ENCODE peak calls at places on chromosomes 12 and 14, in six cellular contexts. K is tibial nerve, R is pancreas, M is lower lobe of right lung, Y is prostate gland, I is hepatocyte. N is an unnamed sample.

GRCh38 chr12:12403264-12404248 is 46.7 kb downstream of the BORCS5 start:
- DNase-seq in K (no peak), M (no peak), Y (no peak), R (no peak), I (peak; percentile 77), N (no peak)

GRCh38 chr14:63677891-63678379 is 36.3 kb upstream of the WDR89 start:
- DNase-seq in Y (peak; percentile 80), R (no peak), K (no peak), I (peak; percentile 59), M (no peak), N (no peak)

GRCh38 chr12:57096099-57096572 is 7.2 kb downstream of the NAB2 start:
- DNase-seq in Y (peak; percentile 86), I (peak; percentile 47), R (no peak), M (no peak), K (no peak), N (peak; percentile 82)

GRCh38 chr12:127435439-127435838 is 831.5 kb upstream of the TMEM132C start:
- DNase-seq in M (no peak), R (no peak), K (no peak), Y (no peak), I (no peak), N (no peak)

GRCh38 chr12:107092669-107093546 is 441 bp downstream of the CRY1 start:
- DNase-seq in I (peak; percentile 62), Y (peak; percentile 22), K (peak; percentile 25), R (peak; percentile 45), M (peak; percentile 75), N (peak; percentile 31)

GRCh38 chr14:79331820-79332219 is 879.5 kb downstream of the DIO2 start:
- DNase-seq in K (no peak), R (no peak), Y (no peak), I (no peak), M (no peak), N (no peak)

GRCh38 chr14:90060312-90060964 is 1.4 kb upstream of the KCNK13 start:
- DNase-seq in I (peak; percentile 70), Y (peak; percentile 10), K (no peak), R (peak; percentile 36), M (peak; percentile 47), N (peak; percentile 89)

GRCh38 chr14:31090872-31091764 is 64.9 kb upstream of the STRN3 start:
- DNase-seq in I (peak; percentile 74), M (no peak), Y (peak; percentile 70), K (peak; percentile 70), R (peak; percentile 38), N (no peak)

GRCh38 chr14:104264495-104265265 is 126.3 kb downstream of the KIF26A start:
- DNase-seq in I (no peak), Y (no peak), K (no peak), M (peak; percentile 24), R (peak; percentile 10), N (no peak)

GRCh38 chr14:68506021-68506644 is 286.7 kb downstream of the ZFP36L1 start:
- DNase-seq in K (no peak), I (no peak), Y (peak; percentile 31), R (no peak), M (no peak), N (no peak)

GRCh38 chr12:7486512-7486911 is 17.1 kb downstream of the CD163 start:
- DNase-seq in R (no peak), K (no peak), Y (no peak), M (no peak), I (no peak), N (no peak)

GRCh38 chr14:104743461-104744380 is 9.2 kb upstream of the SIVA1 start:
- DNase-seq in K (no peak), M (no peak), R (no peak), I (no peak), Y (no peak), N (no peak)

GRCh38 chr12:124696689-124697476 is 129.5 kb upstream of the NCOR2 start:
- DNase-seq in K (no peak), R (no peak), Y (no peak), M (no peak), I (no peak), N (no peak)

GRCh38 chr14:24233538-24233866 is 773 bp downstream of the GMPR2 start:
- DNase-seq in I (no peak), Y (no peak), M (no peak), K (no peak), R (no peak), N (no peak)

GRCh38 chr14:101371691-101372493 is 189.4 kb upstream of the DIO3 start:
- DNase-seq in I (no peak), Y (no peak), R (no peak), K (no peak), M (no peak), N (no peak)

GRCh38 chr14:105368032-105368417 is 30.3 kb upstream of the TEX22 start:
- DNase-seq in R (no peak), Y (no peak), M (no peak), K (no peak), I (no peak), N (no peak)

GRCh38 chr12:26813812-26814211 is 19.2 kb downstream of the ITPR2 start:
- DNase-seq in Y (no peak), I (no peak), M (no peak), R (no peak), K (no peak), N (no peak)

GRCh38 chr14:99374964-99375363 is 103.0 kb upstream of the BCL11B start:
- DNase-seq in R (no peak), M (no peak), K (no peak), Y (no peak), I (no peak), N (no peak)

GRCh38 chr12:30613119-30613830 is 82.4 kb downstream of the IPO8 start:
- DNase-seq in K (no peak), M (no peak), I (no peak), R (peak; percentile 29), Y (no peak), N (no peak)

GRCh38 chr14:104597576-104597975 is 7.0 kb downstream of the TMEM179 start:
- DNase-seq in R (no peak), K (no peak), M (no peak), I (no peak), Y (no peak), N (peak; percentile 6)

GRCh38 chr14:49892301-49892635 is 614 bp upstream of the ARF6 start:
- DNase-seq in R (peak; percentile 59), K (peak; percentile 68), M (no peak), I (peak; percentile 83), Y (peak; percentile 55), N (no peak)

GRCh38 chr12:30308010-30308717 is 387.5 kb downstream of the IPO8 start:
- DNase-seq in I (no peak), Y (no peak), K (no peak), R (no peak), M (no peak), N (no peak)

GRCh38 chr12:102816816-102817434 is 100.1 kb downstream of the PAH start:
- DNase-seq in I (peak; percentile 65), K (no peak), R (no peak), Y (no peak), M (no peak), N (no peak)

GRCh38 chr12:129847063-129847462 is 56.8 kb downstream of the TMEM132D start:
- DNase-seq in R (no peak), I (no peak), Y (no peak), K (no peak), M (no peak), N (no peak)

GRCh38 chr14:97177016-97177415 is 379.8 kb downstream of the VRK1 start:
- DNase-seq in R (no peak), M (no peak), Y (no peak), K (no peak), I (peak; percentile 43), N (peak; percentile 19)

GRCh38 chr14:31420013-31420318 is 384 bp downstream of the HEATR5A start:
- DNase-seq in R (peak; percentile 81), I (no peak), M (peak; percentile 89), Y (peak; percentile 28), K (peak; percentile 15), N (peak; percentile 61)

GRCh38 chr14:65412881-65413738 is 580 bp downstream of the FUT8 start:
- DNase-seq in I (peak; percentile 89), K (peak; percentile 46), R (no peak), Y (peak; percentile 57), M (peak; percentile 84), N (peak; percentile 23)
- H3K4me3 ChIP-seq in I (peak overlapping the region; percentile 62), K (peak overlapping the region; percentile 87), R (peak overlapping the region; percentile 86), Y (peak overlapping the region; percentile 61), M (peak overlapping the region; percentile 87), N (peak overlapping the region; percentile 98)

DNA sequence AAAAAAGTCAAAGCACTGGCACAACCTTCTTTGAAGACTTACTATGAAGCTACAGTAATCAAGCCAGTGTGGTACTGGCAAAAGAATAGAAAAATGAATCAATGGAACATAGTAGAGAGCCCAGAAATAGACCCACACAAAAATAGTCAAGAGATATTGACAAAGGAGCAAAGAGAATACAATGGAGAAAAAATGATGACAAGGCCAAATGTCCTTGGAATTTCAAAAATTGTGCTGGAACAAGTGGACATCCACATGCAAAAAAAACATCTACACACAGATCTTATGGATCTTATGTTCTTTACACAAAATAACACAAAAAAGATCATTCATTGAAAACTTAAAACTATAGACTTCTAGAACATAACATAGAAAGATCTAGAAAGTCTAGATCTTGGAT is 1379.7 kb upstream of the SEL1L start:
- DNase-seq in I (no peak), R (no peak), Y (no peak), K (no peak), M (no peak), N (no peak)
- H3K9me3 ChIP-seq in I (no peaks in the 10 kb centered on the region), R (no peaks in the 10 kb centered on the region), Y (no peaks in the 10 kb centered on the region), K (no peaks in the 10 kb centered on the region), M (no peaks in the 10 kb centered on the region), N (no peaks in the 10 kb centered on the region)

DNA sequence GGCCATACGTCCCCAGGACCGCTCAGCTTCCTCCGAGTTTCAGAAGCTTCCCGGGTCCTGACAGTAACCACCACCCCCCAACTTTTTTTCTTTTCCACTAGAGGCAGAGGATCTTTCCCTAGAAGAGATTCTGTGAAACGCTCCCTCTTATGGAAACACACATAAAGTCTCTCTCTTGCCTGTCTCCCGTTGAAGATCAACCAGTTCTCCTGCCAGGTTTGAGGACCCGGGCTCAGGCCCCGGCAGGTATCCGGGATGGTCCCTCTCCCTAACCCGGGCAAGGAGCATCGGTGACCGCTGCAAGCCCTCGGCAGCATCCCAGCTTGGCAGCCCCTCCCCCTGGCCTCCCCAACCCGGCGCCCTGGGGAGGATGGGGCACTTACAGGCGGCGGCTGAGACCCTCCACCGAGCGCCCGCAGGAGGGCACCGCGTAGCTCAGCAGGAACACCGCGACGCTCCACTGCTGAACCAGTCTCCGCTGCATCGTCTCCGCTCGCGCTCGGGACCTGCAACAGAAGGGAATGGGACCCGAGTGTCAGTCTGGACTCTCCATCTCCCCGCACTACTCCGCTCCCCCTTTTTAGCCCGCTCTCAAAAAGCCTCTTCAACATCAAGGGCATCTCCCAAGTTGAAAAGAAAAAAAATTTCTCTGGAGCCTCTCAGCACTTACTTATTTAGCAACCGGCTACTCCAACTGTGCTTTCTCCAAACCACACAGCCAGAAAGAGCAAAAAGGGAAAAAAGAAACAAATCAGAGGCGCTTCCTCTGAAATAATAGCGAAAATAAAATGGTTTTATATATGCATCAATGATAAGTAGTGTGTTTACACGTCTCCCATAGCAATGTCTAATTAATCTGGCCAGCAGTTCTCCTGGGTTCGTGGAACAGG is 3.3 kb downstream of the PTHLH start:
- DNase-seq in K (no peak), R (peak; percentile 24), I (peak; percentile 30), Y (no peak), M (no peak), N (peak; percentile 18)
- TF ChIP-seq CTCF in K (no peak), R (no peak), I (no peak), Y (no peak), M (no peak), N (no peak)

DNA sequence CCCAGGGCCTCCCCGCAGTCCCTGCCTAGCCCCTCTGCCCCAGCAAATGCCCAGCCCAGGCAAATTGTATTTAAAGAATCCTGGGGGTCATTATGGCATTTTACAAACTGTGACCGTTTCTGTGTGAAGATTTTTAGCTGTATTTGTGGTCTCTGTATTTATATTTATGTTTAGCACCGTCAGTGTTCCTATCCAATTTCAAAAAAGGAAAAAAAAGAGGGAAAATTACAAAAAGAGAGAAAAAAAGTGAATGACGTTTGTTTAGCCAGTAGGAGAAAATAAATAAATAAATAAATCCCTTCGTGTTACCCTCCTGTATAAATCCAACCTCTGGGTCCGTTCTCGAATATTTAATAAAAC is 2.2 kb downstream of the HOXC6 start:
- DNase-seq in M (no peak), Y (no peak), K (no peak), R (no peak), I (no peak), N (no peak)
- H3K4me3 ChIP-seq in M (no peak overlapping the region), Y (no peak overlapping the region), K (no peak overlapping the region), R (no peak overlapping the region), I (no peak overlapping the region), N (no peak overlapping the region)

N was measured in WERI-Rb-1.